ENCODE peak calls at places on chromosomes 7 and 10, in nine cellular contexts. W is endodermal cell, I is ascending aorta, L is epithelial cell of esophagus, B is psoas muscle, G is omental fat pad, H is prostate gland, E is AG09319, P is lower leg skin. Y is an unnamed sample.

GRCh38 chr7:81234896-81235295 is 316.0 kb upstream of the SEMA3C start:
- DNase-seq in W (no peak), I (no peak), L (peak), B (no peak), G (no peak), H (no peak), E (no peak), P (no peak), Y (no peak)

GRCh38 chr7:130047801-130048200 is 3.4 kb downstream of the ZC3HC1 start:
- DNase-seq in W (no peak), I (no peak), L (no peak), B (no peak), G (no peak), H (no peak), E (no peak), P (no peak), Y (no peak)

GRCh38 chr7:80106498-80107113 is 28.0 kb upstream of the GNAI1 start:
- DNase-seq in W (no peak), I (no peak), L (no peak), B (no peak), G (no peak), H (no peak), E (no peak), P (no peak), Y (no peak)

GRCh38 chr10:16809074-16809718 is 8.0 kb downstream of the RSU1 start:
- DNase-seq in W (peak), I (no peak), L (peak), B (no peak), G (no peak), H (no peak), E (no peak), P (no peak), Y (no peak)

GRCh38 chr10:87771871-87772500 is 46.0 kb downstream of the ATAD1 start:
- DNase-seq in W (no peak), I (no peak), L (peak), B (no peak), G (no peak), H (no peak), E (no peak), P (no peak), Y (no peak)

GRCh38 chr10:71085689-71086438 is 126.5 kb upstream of the UNC5B start:
- DNase-seq in W (peak), I (peak), L (no peak), B (peak), G (no peak), H (peak), E (no peak), P (peak), Y (peak)

GRCh38 chr10:73785721-73786511 is 510 bp downstream of the ZSWIM8 start:
- DNase-seq in W (peak), I (peak), L (peak), B (peak), G (no peak), H (peak), E (no peak), P (no peak), Y (no peak)

GRCh38 chr7:1240296-1240820 is 7.7 kb downstream of the UNCX start:
- DNase-seq in W (peak), I (no peak), L (no peak), B (no peak), G (no peak), H (no peak), E (no peak), P (no peak), Y (no peak)

GRCh38 chr10:37734971-37735370 is 122.4 kb downstream of the ZNF248 start:
- DNase-seq in W (no peak), I (no peak), L (peak), B (no peak), G (no peak), H (no peak), E (no peak), P (no peak), Y (no peak)

GRCh38 chr7:101058355-101058754 is 26.9 kb upstream of the TRIM56 start:
- DNase-seq in W (peak), I (peak), L (peak), B (peak), G (peak), H (peak), E (peak), P (peak), Y (no peak)

GRCh38 chr7:44757311-44757710 is 8.7 kb downstream of the ZMIZ2 start:
- DNase-seq in W (no peak), I (no peak), L (no peak), B (no peak), G (no peak), H (no peak), E (no peak), P (no peak), Y (no peak)

GRCh38 chr7:147894271-147894670 is 696.3 kb upstream of the C7orf33 start:
- DNase-seq in W (peak), I (no peak), L (no peak), B (no peak), G (no peak), H (no peak), E (no peak), P (no peak), Y (no peak)

GRCh38 chr7:44796034-44796503 is 412 bp upstream of the PPIA start:
- DNase-seq in W (peak), I (no peak), L (peak), B (no peak), G (no peak), H (no peak), E (peak), P (no peak), Y (peak)

GRCh38 chr7:111560773-111561658 is 1.3 kb downstream of the IMMP2L start:
- DNase-seq in W (no peak), I (no peak), L (peak), B (no peak), G (no peak), H (no peak), E (no peak), P (no peak), Y (no peak)

GRCh38 chr10:62083413-62083794 is 181.9 kb downstream of the ARID5B start:
- DNase-seq in W (no peak), I (no peak), L (peak), B (no peak), G (no peak), H (no peak), E (no peak), P (no peak), Y (no peak)

GRCh38 chr7:148699772-148700629 is 1.3 kb downstream of the CUL1 start:
- DNase-seq in W (no peak), I (no peak), L (peak), B (no peak), G (no peak), H (no peak), E (no peak), P (no peak), Y (no peak)

GRCh38 chr7:43929529-43930457 is 3.6 kb downstream of the UBE2D4 start:
- DNase-seq in W (peak), I (peak), L (no peak), B (no peak), G (no peak), H (no peak), E (no peak), P (no peak), Y (no peak)

GRCh38 chr7:44052771-44053365 is 8.4 kb downstream of the DBNL start:
- DNase-seq in W (no peak), I (peak), L (no peak), B (peak), G (no peak), H (no peak), E (no peak), P (no peak), Y (no peak)

GRCh38 chr7:156074084-156074483 is 261.8 kb upstream of the SHH start:
- DNase-seq in W (no peak), I (no peak), L (no peak), B (no peak), G (no peak), H (no peak), E (no peak), P (no peak), Y (no peak)

GRCh38 chr10:71868192-71868697 is 17.2 kb upstream of the PSAP start:
- DNase-seq in W (no peak), I (peak), L (peak), B (peak), G (no peak), H (no peak), E (no peak), P (no peak), Y (no peak)

GRCh38 chr7:65448824-65449504 is 75.3 kb downstream of the ZNF92 start:
- DNase-seq in W (no peak), I (no peak), L (peak), B (no peak), G (no peak), H (no peak), E (peak), P (no peak), Y (no peak)

GRCh38 chr7:79548616-79549206 is 95.2 kb upstream of the MAGI2 start:
- DNase-seq in W (peak), I (no peak), L (peak), B (no peak), G (no peak), H (no peak), E (no peak), P (no peak), Y (no peak)

GRCh38 chr7:158394936-158395335 is 192.7 kb downstream of the PTPRN2 start:
- DNase-seq in W (peak), I (no peak), L (no peak), B (no peak), G (no peak), H (no peak), E (no peak), P (no peak), Y (no peak)

GRCh38 chr10:35089641-35090161 is 440 bp downstream of the CUL2 start:
- DNase-seq in W (no peak), I (no peak), L (peak), B (no peak), G (no peak), H (no peak), E (no peak), P (no peak), Y (no peak)

GRCh38 chr10:98104125-98104524 is 30.3 kb upstream of the R3HCC1L start:
- DNase-seq in W (no peak), I (no peak), L (no peak), B (no peak), G (no peak), H (no peak), E (no peak), P (no peak), Y (no peak)

GRCh38 chr10:132112611-132113010 is 46.9 kb downstream of the JAKMIP3 start:
- DNase-seq in W (no peak), I (peak), L (no peak), B (no peak), G (no peak), H (no peak), E (no peak), P (peak), Y (peak)

GRCh38 chr7:38070718-38071117 is 107.3 kb upstream of the STARD3NL start:
- DNase-seq in W (peak), I (no peak), L (no peak), B (no peak), G (no peak), H (no peak), E (no peak), P (no peak), Y (no peak)

GRCh38 chr10:114856544-114857287 is 35.1 kb downstream of the FHIP2A start:
- DNase-seq in W (no peak), I (no peak), L (peak), B (no peak), G (no peak), H (no peak), E (peak), P (no peak), Y (no peak)

GRCh38 chr10:71621783-71622526 is 97.6 kb downstream of the C10orf105 start:
- DNase-seq in W (peak), I (peak), L (peak), B (no peak), G (no peak), H (no peak), E (no peak), P (no peak), Y (no peak)

GRCh38 chr10:128626397-128627060 is 500.3 kb upstream of the MKI67 start:
- DNase-seq in W (peak), I (no peak), L (no peak), B (no peak), G (no peak), H (no peak), E (no peak), P (no peak), Y (no peak)

GRCh38 chr7:36923831-36924555 is 199.7 kb upstream of the AOAH start:
- DNase-seq in W (no peak), I (no peak), L (no peak), B (no peak), G (no peak), H (no peak), E (no peak), P (no peak), Y (no peak)

GRCh38 chr7:134690614-134691504 is 44.2 kb downstream of the BPGM start:
- DNase-seq in W (no peak), I (no peak), L (no peak), B (no peak), G (no peak), H (no peak), E (no peak), P (no peak), Y (no peak)

GRCh38 chr7:55120074-55120473 is 101.3 kb downstream of the EGFR start:
- DNase-seq in W (no peak), I (no peak), L (peak), B (no peak), G (no peak), H (no peak), E (no peak), P (peak), Y (no peak)
- TF ChIP-seq CTCF in W (no peak), I (no peak), L (no peak), B (no peak), G (no peak), H (no peak), E (no peak), P (no peak), Y (no peak)

GRCh38 chr7:105765846-105766245 is 110.6 kb downstream of the ATXN7L1 start:
- DNase-seq in W (no peak), I (no peak), L (no peak), B (no peak), G (no peak), H (no peak), E (no peak), P (no peak), Y (no peak)

GRCh38 chr7:105759670-105760548 is 116.5 kb downstream of the ATXN7L1 start:
- DNase-seq in W (peak), I (no peak), L (peak), B (no peak), G (no peak), H (peak), E (peak), P (no peak), Y (no peak)

GRCh38 chr7:105756402-105756801 is 120.0 kb downstream of the ATXN7L1 start:
- DNase-seq in W (no peak), I (no peak), L (no peak), B (no peak), G (no peak), H (no peak), E (no peak), P (no peak), Y (no peak)

GRCh38 chr7:105764506-105764905 is 111.9 kb downstream of the ATXN7L1 start:
- DNase-seq in W (no peak), I (no peak), L (no peak), B (no peak), G (no peak), H (no peak), E (no peak), P (no peak), Y (no peak)

DNA sequence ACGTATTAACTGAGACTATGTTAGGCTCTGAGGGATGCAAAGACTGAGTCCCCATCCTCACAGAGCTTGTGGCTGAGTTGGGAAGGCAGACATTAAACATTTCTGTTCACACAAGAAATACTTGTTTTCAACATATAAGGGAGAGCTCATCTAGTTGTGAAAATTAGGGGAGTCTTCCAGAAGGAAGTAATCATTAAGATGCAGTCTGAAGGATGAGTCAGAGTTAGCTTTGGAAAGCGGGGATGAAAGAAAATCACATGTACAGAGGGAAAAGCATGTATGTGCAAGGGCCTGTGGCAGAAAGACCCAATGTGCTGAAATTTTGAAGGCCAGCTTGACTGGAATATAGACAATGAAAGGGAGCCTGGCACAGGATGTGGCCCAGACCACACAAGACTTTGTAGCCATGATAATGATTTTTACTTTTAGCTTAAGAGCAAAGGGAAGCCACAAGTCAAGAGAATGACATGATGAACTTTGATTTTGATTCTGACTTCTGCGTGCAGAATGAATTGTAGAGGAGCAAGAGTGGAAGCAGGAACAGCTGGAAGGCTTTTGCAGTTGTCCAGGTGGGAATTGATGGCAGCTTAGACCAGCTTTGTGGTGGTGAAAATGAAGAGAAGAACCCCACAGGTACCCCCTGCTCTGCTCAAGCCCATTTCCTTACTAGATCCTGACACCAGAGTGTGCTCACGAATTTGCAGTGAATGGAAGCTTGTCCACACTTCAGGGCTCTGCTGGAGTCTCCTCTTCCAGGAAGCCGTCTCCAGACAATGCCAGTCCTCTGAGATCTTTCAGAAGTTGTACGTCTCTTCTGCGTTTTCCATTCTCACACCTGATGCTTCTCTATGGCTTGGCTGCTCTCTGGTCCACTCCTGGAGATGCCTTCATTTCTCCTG is 115.6 kb downstream of the ATXN7L1 start:
- DNase-seq in W (no peak), I (no peak), L (peak), B (no peak), G (no peak), H (no peak), E (no peak), P (no peak), Y (no peak)
- TF ChIP-seq CTCF in W (no peak), I (no peak), L (no peak), B (no peak), G (no peak), H (no peak), E (peak), P (no peak), Y (no peak)

GRCh38 chr10:69965086-69965485 is 87.6 kb upstream of the MACROH2A2 start:
- DNase-seq in W (no peak), I (no peak), L (no peak), B (no peak), G (no peak), H (no peak), E (no peak), P (no peak), Y (no peak)

GRCh38 chr10:69972951-69973350 is 79.7 kb upstream of the MACROH2A2 start:
- DNase-seq in W (no peak), I (no peak), L (no peak), B (no peak), G (no peak), H (no peak), E (peak), P (no peak), Y (no peak)

GRCh38 chr10:69965919-69966662 is 86.6 kb upstream of the MACROH2A2 start:
- DNase-seq in W (no peak), I (no peak), L (peak), B (no peak), G (no peak), H (no peak), E (no peak), P (no peak), Y (peak)

GRCh38 chr10:69969961-69970360 is 82.7 kb upstream of the MACROH2A2 start:
- DNase-seq in W (no peak), I (no peak), L (no peak), B (no peak), G (no peak), H (no peak), E (no peak), P (no peak), Y (no peak)

GRCh38 chr10:69968830-69969229 is 83.8 kb upstream of the MACROH2A2 start:
- DNase-seq in W (peak), I (no peak), L (peak), B (no peak), G (no peak), H (no peak), E (peak), P (no peak), Y (no peak)
- TF ChIP-seq CTCF in W (peak), I (no peak), L (peak), B (no peak), G (no peak), H (no peak), E (peak), P (no peak), Y (peak)

GRCh38 chr7:118153551-118154177 is 30.3 kb upstream of the LSM8 start:
- DNase-seq in W (peak), I (no peak), L (peak), B (no peak), G (no peak), H (no peak), E (no peak), P (no peak), Y (no peak)
- TF ChIP-seq CTCF in W (peak), I (peak), L (peak), B (peak), G (no peak), H (no peak), E (peak), P (no peak), Y (peak)

GRCh38 chr7:118590107-118590506 is 365.6 kb downstream of the ANKRD7 start:
- DNase-seq in W (peak), I (no peak), L (peak), B (no peak), G (no peak), H (no peak), E (no peak), P (no peak), Y (no peak)
- TF ChIP-seq CTCF in W (peak), I (no peak), L (peak), B (no peak), G (no peak), H (no peak), E (no peak), P (no peak), Y (peak)

GRCh38 chr7:29353810-29354209 is 159.2 kb downstream of the CHN2 start:
- DNase-seq in W (peak), I (no peak), L (peak), B (no peak), G (no peak), H (no peak), E (no peak), P (no peak), Y (no peak)

GRCh38 chr7:29349362-29349761 is 154.8 kb downstream of the CHN2 start:
- DNase-seq in W (no peak), I (no peak), L (peak), B (no peak), G (no peak), H (no peak), E (no peak), P (no peak), Y (no peak)

GRCh38 chr7:29350351-29350750 is 155.8 kb downstream of the CHN2 start:
- DNase-seq in W (no peak), I (no peak), L (no peak), B (no peak), G (no peak), H (no peak), E (no peak), P (no peak), Y (no peak)

GRCh38 chr7:29355388-29355787 is 160.8 kb downstream of the CHN2 start:
- DNase-seq in W (peak), I (no peak), L (no peak), B (no peak), G (no peak), H (no peak), E (no peak), P (no peak), Y (no peak)

GRCh38 chr7:29352041-29352440 is 157.5 kb downstream of the CHN2 start:
- DNase-seq in W (peak), I (no peak), L (no peak), B (no peak), G (no peak), H (no peak), E (no peak), P (no peak), Y (no peak)
- TF ChIP-seq CTCF in W (no peak), I (no peak), L (no peak), B (no peak), G (no peak), H (no peak), E (no peak), P (no peak), Y (no peak)

GRCh38 chr10:86597306-86597705 is 57.0 kb upstream of the OPN4 start:
- DNase-seq in W (no peak), I (peak), L (no peak), B (no peak), G (no peak), H (no peak), E (no peak), P (no peak), Y (no peak)

GRCh38 chr10:86598151-86598550 is 56.2 kb upstream of the OPN4 start:
- DNase-seq in W (no peak), I (peak), L (no peak), B (no peak), G (no peak), H (no peak), E (no peak), P (no peak), Y (peak)

GRCh38 chr10:86594535-86594934 is 59.8 kb upstream of the OPN4 start:
- DNase-seq in W (no peak), I (peak), L (peak), B (no peak), G (no peak), H (no peak), E (no peak), P (peak), Y (no peak)

GRCh38 chr10:86596266-86596665 is 58.1 kb upstream of the OPN4 start:
- DNase-seq in W (no peak), I (peak), L (no peak), B (no peak), G (no peak), H (no peak), E (no peak), P (peak), Y (no peak)

GRCh38 chr10:86595496-86595895 is 58.9 kb upstream of the OPN4 start:
- DNase-seq in W (peak), I (peak), L (no peak), B (no peak), G (no peak), H (no peak), E (no peak), P (peak), Y (no peak)
- TF ChIP-seq CTCF in W (peak), I (no peak), L (no peak), B (no peak), G (no peak), H (no peak), E (no peak), P (no peak), Y (no peak)

Y was measured in osteocyte.